ENCODE peak calls at places on chromosome 12, in four cellular contexts. D is hepatocyte, F is GM23338, O is GM23248. M is an unnamed sample.

GRCh38 chr12:66132408-66132807 is 1.9 kb upstream of the LLPH start:
- DNase-seq in D (peak; percentile 53), F (peak; percentile 53), O (peak; percentile 89), M (no peak)

GRCh38 chr12:124231980-124232653 is 62.8 kb upstream of the RFLNA start:
- DNase-seq in D (peak; percentile 84), F (no peak), O (no peak), M (no peak)

GRCh38 chr12:116263844-116264243 is 13.6 kb downstream of the MED13L start:
- DNase-seq in D (no peak), F (peak; percentile 46), O (no peak), M (no peak)

GRCh38 chr12:127594351-127594970 is 672.5 kb upstream of the TMEM132C start:
- DNase-seq in D (no peak), F (peak; percentile 73), O (no peak), M (no peak)

GRCh38 chr12:69966409-69966808 is 141.4 kb downstream of the MYRFL start:
- DNase-seq in D (peak; percentile 16), F (no peak), O (peak; percentile 90), M (no peak)

GRCh38 chr12:29756741-29757390 is 26.9 kb downstream of the TMTC1 start:
- DNase-seq in D (no peak), F (no peak), O (peak; percentile 35), M (no peak)

GRCh38 chr12:24997970-24998582 is 49.2 kb upstream of the BCAT1 start:
- DNase-seq in D (no peak), F (no peak), O (peak; percentile 72), M (peak; percentile 96)

GRCh38 chr12:76329163-76329562 is 19.1 kb downstream of the BBS10 start:
- DNase-seq in D (peak; percentile 27), F (no peak), O (peak; percentile 81), M (no peak)

GRCh38 chr12:44774815-44775411 is 101.2 kb downstream of the NELL2 start:
- DNase-seq in D (peak; percentile 34), F (peak; percentile 81), O (peak; percentile 24), M (peak; percentile 47)

GRCh38 chr12:110790301-110790700 is 47.6 kb upstream of the PPP1CC start:
- DNase-seq in D (no peak), F (no peak), O (peak; percentile 63), M (no peak)

GRCh38 chr12:128268348-128268725 is 1.4 kb downstream of the TMEM132C start:
- DNase-seq in D (no peak), F (peak; percentile 1), O (no peak), M (no peak)

GRCh38 chr12:62922539-62922938 is 12.4 kb downstream of the PPM1H start:
- DNase-seq in D (no peak), F (no peak), O (no peak), M (no peak)

GRCh38 chr12:54337280-54337842 is 12.4 kb downstream of the COPZ1 start:
- DNase-seq in D (no peak), F (no peak), O (peak; percentile 34), M (no peak)

GRCh38 chr12:61095131-61095530 is 1165.1 kb upstream of the USP15 start:
- DNase-seq in D (no peak), F (no peak), O (peak; percentile 7), M (no peak)

GRCh38 chr12:109715310-109716091 is 1.9 kb downstream of the FAM222A start:
- DNase-seq in D (no peak), F (peak; percentile 51), O (peak; percentile 42), M (no peak)

GRCh38 chr12:57401165-57401564 is 29.7 kb downstream of the R3HDM2 start:
- DNase-seq in D (no peak), F (no peak), O (peak; percentile 23), M (no peak)

GRCh38 chr12:108033091-108033490 is 96.0 kb upstream of the WSCD2 start:
- DNase-seq in D (no peak), F (peak; percentile 82), O (no peak), M (no peak)

GRCh38 chr12:26648584-26648983 is 184.4 kb downstream of the ITPR2 start:
- DNase-seq in D (no peak), F (no peak), O (peak; percentile 90), M (no peak)

GRCh38 chr12:25552681-25553080 is 402 bp downstream of the LMNTD1 start:
- DNase-seq in D (no peak), F (no peak), O (peak; percentile 75), M (no peak)

GRCh38 chr12:114063435-114063834 is 97.3 kb upstream of the RBM19 start:
- DNase-seq in D (no peak), F (peak; percentile 34), O (no peak), M (no peak)

GRCh38 chr12:93235881-93236280 is 141.8 kb upstream of the NUDT4 start:
- DNase-seq in D (no peak), F (no peak), O (no peak), M (no peak)

GRCh38 chr12:8077207-8077606 is 4.9 kb upstream of the NECAP1 start:
- DNase-seq in D (no peak), F (no peak), O (peak; percentile 74), M (no peak)

GRCh38 chr12:709631-710030 is 42.7 kb upstream of the WNK1 start:
- DNase-seq in D (no peak), F (no peak), O (no peak), M (no peak)

GRCh38 chr12:701896-702539 is 38.8 kb upstream of the NINJ2 start:
- DNase-seq in D (no peak), F (no peak), O (no peak), M (no peak)

GRCh38 chr12:700061-700460 is 36.8 kb upstream of the NINJ2 start:
- DNase-seq in D (no peak), F (peak; percentile 43), O (no peak), M (no peak)

GRCh38 chr12:704516-705242 is 41.4 kb upstream of the NINJ2 start:
- DNase-seq in D (no peak), F (no peak), O (no peak), M (no peak)
- TF ChIP-seq EZH2phosphoT487 in D (no peak), F (no peak), O (no peak), M (no peak)

DNA sequence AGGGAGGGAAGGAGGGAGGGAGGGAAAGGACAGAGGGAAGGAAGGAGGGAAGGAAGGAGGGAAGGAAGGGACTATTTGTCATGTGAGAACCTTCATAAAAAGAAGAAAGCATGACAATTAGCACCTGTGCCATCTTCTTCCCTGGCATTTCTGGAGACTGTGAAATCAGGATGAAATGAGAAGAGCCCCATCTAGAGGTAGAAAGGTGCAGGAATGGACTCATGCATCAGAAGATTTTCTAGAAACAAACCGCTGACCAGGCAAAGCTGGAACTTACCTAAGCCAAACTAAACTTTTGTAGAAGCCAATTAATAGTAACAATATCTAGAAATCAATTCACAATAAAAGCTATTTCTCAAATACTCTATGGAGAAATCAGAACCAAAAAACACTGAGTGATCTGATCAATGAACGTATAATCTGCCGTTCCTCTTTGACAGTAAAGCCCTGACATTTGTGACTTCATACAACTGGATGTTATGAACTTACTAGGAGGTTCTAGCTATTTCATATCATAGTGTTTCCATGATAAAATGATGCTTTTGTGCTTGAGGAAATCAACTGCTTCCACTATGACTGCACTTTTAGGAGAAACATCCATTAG is 24.4 kb upstream of the CRACR2A start:
- DNase-seq in D (peak; percentile 67), F (peak; percentile 79), O (peak; percentile 69), M (peak; percentile 50)
- TF ChIP-seq EZH2phosphoT487 in D (no peak), F (no peak), O (no peak), M (no peak)

DNA sequence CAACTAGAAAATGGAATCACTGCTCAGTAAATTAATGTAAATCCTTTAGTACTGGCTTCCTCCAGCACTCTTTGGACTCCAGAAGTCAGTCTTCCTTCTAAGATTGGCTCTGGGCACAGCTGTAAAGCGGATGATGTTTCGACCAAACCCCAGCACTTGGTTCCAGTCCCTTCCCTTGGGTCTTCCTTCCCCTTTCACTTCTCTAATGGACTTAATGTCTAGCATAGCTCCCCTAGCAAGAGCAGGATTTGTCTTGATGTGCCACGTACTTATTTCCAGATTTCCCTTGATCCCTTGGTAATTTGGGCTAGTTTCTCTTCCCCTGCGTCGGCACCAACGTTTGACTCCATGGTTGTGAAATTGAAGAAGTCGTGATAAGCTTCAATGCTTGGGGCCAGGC is 28.3 kb downstream of the C12orf75 start:
- DNase-seq in D (no peak), F (no peak), O (no peak), M (peak; percentile 72)
- TF ChIP-seq EZH2phosphoT487 in D (no peak), F (no peak), O (no peak), M (no peak)

GRCh38 chr12:119803391-119803791 is 73.7 kb downstream of the CIT start:
- DNase-seq in D (peak; percentile 73), F (peak; percentile 88), O (peak; percentile 80), M (no peak)
- TF ChIP-seq EZH2phosphoT487 in D (no peak), F (no peak), O (no peak), M (no peak)

GRCh38 chr12:15526033-15526432 is 203.7 kb downstream of the PTPRO start:
- DNase-seq in D (no peak), F (peak; percentile 17), O (no peak), M (peak; percentile 88)
- TF ChIP-seq EZH2phosphoT487 in D (no peak), F (no peak), O (no peak), M (no peak)

GRCh38 chr12:89962648-89963047 is 254.0 kb upstream of the ATP2B1 start:
- DNase-seq in D (no peak), F (no peak), O (peak; percentile 19), M (peak; percentile 32)

GRCh38 chr12:89965993-89966392 is 257.4 kb upstream of the ATP2B1 start:
- DNase-seq in D (no peak), F (peak; percentile 44), O (no peak), M (no peak)

GRCh38 chr12:89960011-89960507 is 251.4 kb upstream of the ATP2B1 start:
- DNase-seq in D (peak; percentile 7), F (no peak), O (peak; percentile 19), M (no peak)

GRCh38 chr12:89959188-89959587 is 250.6 kb upstream of the ATP2B1 start:
- DNase-seq in D (no peak), F (no peak), O (peak; percentile 34), M (no peak)

GRCh38 chr12:89960607-89961394 is 252.2 kb upstream of the ATP2B1 start:
- DNase-seq in D (peak; percentile 22), F (no peak), O (peak; percentile 24), M (no peak)
- TF ChIP-seq EZH2phosphoT487 in D (no peak), F (no peak), O (no peak), M (no peak)

GRCh38 chr12:50059440-50060119 is 2.2 kb downstream of the ASIC1 start:
- DNase-seq in D (no peak), F (no peak), O (no peak), M (no peak)
- TF ChIP-seq EZH2phosphoT487 in D (no peak), F (no peak), O (no peak), M (no peak)

GRCh38 chr12:121958521-121959240 is 40.3 kb downstream of the CFAP251 start:
- DNase-seq in D (no peak), F (peak; percentile 56), O (peak; percentile 38), M (no peak)
- TF ChIP-seq EZH2phosphoT487 in D (no peak), F (no peak), O (no peak), M (no peak)